ENCODE peak calls at places on chromosomes 12 and 14, in nine cellular contexts. D is CD8-positive, alpha-beta memory T cell; A is EL; Y is stimulated activated CD4-positive, alpha-beta T cell treated with anti-CD3 and anti-CD28 coated beads, Interleukin-1b, Interleukin-23, amount 100 ng/mL, for 4 hours; W is GOT3; U is epithelial cell of esophagus; V is ACHN; M is upper lobe of right lung; J is foreskin melanocyte. S is an unnamed sample.

GRCh38 chr12:93664573-93665138 is 12.5 kb upstream of the CRADD start:
- DNase-seq in J (no peak), W (no peak), D (no peak), M (no peak), Y (no peak), V (no peak), U (peak), A (peak), S (no peak)

GRCh38 chr12:4032906-4033628 is 159.9 kb upstream of the PARP11 start:
- DNase-seq in V (no peak), J (no peak), A (peak), D (no peak), Y (no peak), M (no peak), W (no peak), U (peak), S (no peak)

GRCh38 chr12:25675808-25676207 is 122.7 kb upstream of the LMNTD1 start:
- DNase-seq in D (no peak), W (no peak), V (no peak), Y (no peak), A (no peak), J (no peak), M (no peak), U (no peak), S (no peak)

GRCh38 chr12:122421815-122422737 is at the start of gene CLIP1:
- DNase-seq in W (peak), J (peak), Y (peak), M (peak), D (peak), U (peak), A (peak), V (peak), S (no peak)

GRCh38 chr14:75454963-75455546 is 27.2 kb downstream of the JDP2 start:
- DNase-seq in D (no peak), V (peak), Y (no peak), J (peak), W (no peak), M (peak), A (peak), U (peak), S (peak)

GRCh38 chr12:94582591-94582990 is 67.8 kb downstream of the TMCC3 start:
- DNase-seq in J (no peak), M (no peak), A (no peak), D (no peak), U (no peak), W (no peak), V (no peak), Y (no peak), S (no peak)

GRCh38 chr12:119826661-119827435 is 50.3 kb downstream of the CIT start:
- DNase-seq in M (no peak), W (no peak), U (no peak), V (no peak), A (no peak), D (no peak), Y (no peak), J (no peak), S (no peak)

GRCh38 chr14:50447491-50447890 is 50.8 kb upstream of the CDKL1 start:
- DNase-seq in V (peak), W (no peak), Y (no peak), D (no peak), U (peak), J (no peak), A (peak), M (no peak), S (peak)

GRCh38 chr12:17459214-17459613 is 630.8 kb downstream of the RERGL start:
- DNase-seq in U (peak), D (no peak), W (no peak), Y (no peak), J (no peak), V (no peak), M (no peak), A (no peak), S (no peak)

GRCh38 chr12:34405286-34406227 is 383.3 kb downstream of the ALG10 start:
- DNase-seq in Y (no peak), U (no peak), W (no peak), D (peak), M (peak), A (no peak), J (no peak), V (no peak), S (no peak)

GRCh38 chr12:126487581-126487980 is 1422.3 kb downstream of the AACS start:
- DNase-seq in D (no peak), W (no peak), Y (no peak), U (no peak), M (no peak), J (no peak), A (no peak), V (no peak), S (no peak)

GRCh38 chr12:52650520-52651081 is 1.4 kb downstream of the KRT2 start:
- DNase-seq in J (no peak), A (peak), W (no peak), V (peak), Y (no peak), M (no peak), U (no peak), D (no peak), S (no peak)

GRCh38 chr14:22870811-22871199 is 735 bp upstream of the LRP10 start:
- DNase-seq in Y (no peak), M (no peak), U (no peak), W (no peak), A (no peak), D (no peak), V (no peak), J (no peak), S (peak)

GRCh38 chr14:33065634-33066033 is 127.0 kb downstream of the NPAS3 start:
- DNase-seq in D (no peak), U (no peak), W (no peak), V (no peak), M (no peak), J (no peak), A (no peak), Y (no peak), S (no peak)

GRCh38 chr14:74019743-74020142 is 594 bp downstream of the BBOF1 start:
- DNase-seq in A (peak), V (no peak), U (peak), M (no peak), Y (no peak), D (no peak), J (peak), W (no peak), S (no peak)

GRCh38 chr12:71948390-71948789 is 9.7 kb downstream of the TPH2 start:
- DNase-seq in A (no peak), J (no peak), M (no peak), U (no peak), Y (no peak), D (no peak), W (no peak), V (no peak), S (no peak)

GRCh38 chr12:61023231-61023630 is 1237.0 kb upstream of the USP15 start:
- DNase-seq in V (no peak), U (no peak), Y (no peak), A (no peak), M (peak), D (no peak), W (no peak), J (no peak), S (no peak)

GRCh38 chr12:105047303-105047702 is 37.0 kb downstream of the ALDH1L2 start:
- DNase-seq in D (no peak), J (no peak), Y (no peak), W (no peak), A (peak), V (no peak), M (no peak), U (no peak), S (no peak)

GRCh38 chr12:18217981-18218380 is 43.3 kb upstream of the PIK3C2G start:
- DNase-seq in W (no peak), D (no peak), J (no peak), U (peak), V (no peak), M (no peak), A (no peak), Y (no peak), S (no peak)

GRCh38 chr12:98373019-98373554 is 142.3 kb upstream of the TMPO start:
- DNase-seq in M (no peak), J (no peak), Y (no peak), V (peak), U (peak), W (no peak), D (no peak), A (peak), S (no peak)

GRCh38 chr14:67241416-67242362 is at the start of gene PALS1:
- DNase-seq in U (peak), V (peak), D (no peak), Y (no peak), A (peak), J (peak), W (no peak), M (no peak), S (no peak)

GRCh38 chr14:61570188-61570960 is 124.9 kb upstream of the HIF1A start:
- DNase-seq in A (peak), J (no peak), M (no peak), U (no peak), D (no peak), V (no peak), W (no peak), Y (no peak), S (no peak)

GRCh38 chr14:75803768-75804167 is 142.7 kb downstream of the TTLL5 start:
- DNase-seq in W (no peak), V (no peak), A (no peak), M (no peak), J (no peak), D (no peak), Y (no peak), U (no peak), S (no peak)

GRCh38 chr12:20731274-20731673 is 36.1 kb downstream of the SLCO1C1 start:
- DNase-seq in V (no peak), Y (no peak), D (no peak), J (no peak), W (no peak), U (no peak), M (no peak), A (no peak), S (no peak)

GRCh38 chr14:61662437-61663311 is 32.6 kb upstream of the HIF1A start:
- DNase-seq in U (peak), M (no peak), Y (peak), J (no peak), V (peak), D (peak), A (peak), W (no peak), S (peak)

GRCh38 chr12:99386907-99387306 is 260.6 kb upstream of the GARIN6 start:
- DNase-seq in M (no peak), J (peak), Y (no peak), A (peak), W (no peak), V (peak), U (peak), D (no peak), S (no peak)

GRCh38 chr14:100640481-100641273 is 53.5 kb upstream of the BEGAIN start:
- DNase-seq in W (peak), V (no peak), M (no peak), D (peak), J (no peak), U (no peak), A (no peak), Y (peak), S (no peak)

GRCh38 chr14:98711453-98711852 is 560.5 kb downstream of the BCL11B start:
- DNase-seq in D (no peak), V (no peak), U (peak), J (no peak), Y (no peak), W (no peak), M (no peak), A (no peak), S (no peak)

S was measured in HS-27A.